ENCODE peak calls at places on chromosomes 13 and 19, in four cellular contexts. Q is H1, Z is SK-N-SH, U is HepG2. G is an unnamed sample.

GRCh38 chr13:66518068-66518467 is 712.1 kb downstream of the PCDH9 start:
- DNase-seq in U (no peak), Z (no peak), Q (no peak), G (no peak)

GRCh38 chr19:34664168-34664567 is 12.8 kb downstream of the SCGB2B2 start:
- DNase-seq in Q (no peak), Z (no peak), U (no peak), G (no peak)

GRCh38 chr13:113458218-113459065 is 5.2 kb upstream of the ADPRHL1 start:
- DNase-seq in Q (no peak), Z (peak; percentile 89), U (peak; percentile 13), G (no peak)

GRCh38 chr19:4120531-4120930 is 3.4 kb downstream of the MAP2K2 start:
- DNase-seq in Z (no peak), U (no peak), Q (no peak), G (no peak)

GRCh38 chr13:109273326-109273751 is 513.0 kb downstream of the IRS2 start:
- DNase-seq in Z (no peak), Q (no peak), U (no peak), G (no peak)

GRCh38 chr19:3723883-3724282 is 15.7 kb downstream of the TJP3 start:
- DNase-seq in Z (no peak), U (no peak), Q (no peak), G (no peak)

GRCh38 chr19:46404039-46404883 is 9.1 kb downstream of the CCDC8 start:
- DNase-seq in U (peak; percentile 69), Q (no peak), Z (no peak), G (no peak)

GRCh38 chr13:93172109-93172508 is 54.5 kb upstream of the GPC6 start:
- DNase-seq in U (peak; percentile 9), Q (no peak), Z (no peak), G (no peak)

GRCh38 chr19:16849168-16849567 is 20.0 kb downstream of the SIN3B start:
- DNase-seq in U (no peak), Z (no peak), Q (no peak), G (no peak)

GRCh38 chr19:4233282-4233853 is 4.0 kb downstream of the EBI3 start:
- DNase-seq in U (peak; percentile 45), Q (no peak), Z (peak; percentile 84), G (no peak)

GRCh38 chr19:35468637-35469036 is 20.6 kb downstream of the FFAR2 start:
- DNase-seq in Z (peak; percentile 45), U (peak; percentile 54), Q (no peak), G (peak; percentile 82)

GRCh38 chr13:44117351-44117750 is 237.6 kb downstream of the LACC1 start:
- DNase-seq in Q (no peak), Z (no peak), U (no peak), G (no peak)

GRCh38 chr13:90839061-90839460 is 508.4 kb upstream of the MIR17HG start:
- DNase-seq in U (no peak), Q (no peak), Z (no peak), G (no peak)

GRCh38 chr19:495440-496332 is 600 bp upstream of the MADCAM1 start:
- DNase-seq in Q (no peak), U (no peak), Z (peak; percentile 84), G (no peak)

GRCh38 chr19:35142531-35143230 is 374 bp upstream of the FXYD7 start:
- DNase-seq in U (no peak), Z (peak; percentile 91), Q (no peak), G (no peak)

GRCh38 chr13:74696148-74696922 is 562.1 kb upstream of the KLF12 start:
- DNase-seq in U (no peak), Q (no peak), Z (no peak), G (no peak)

GRCh38 chr19:17938092-17938845 is 5.5 kb downstream of the CCDC124 start:
- DNase-seq in Q (no peak), Z (peak; percentile 92), U (peak; percentile 46), G (no peak)

GRCh38 chr13:40230833-40231266 is 435.6 kb downstream of the FOXO1 start:
- DNase-seq in Z (no peak), U (no peak), Q (no peak), G (no peak)

GRCh38 chr13:104953588-104953987 is 1581.9 kb downstream of the EFNB2 start:
- DNase-seq in U (no peak), Z (peak; percentile 14), Q (no peak), G (no peak)

GRCh38 chr19:16777811-16778210 is 51.4 kb upstream of the SIN3B start:
- DNase-seq in Q (no peak), U (no peak), Z (no peak), G (no peak)

GRCh38 chr13:27972619-27972877 is 3.4 kb upstream of the CDX2 start:
- DNase-seq in Q (no peak), Z (no peak), U (no peak), G (no peak)

GRCh38 chr13:109156181-109156935 is 526.9 kb downstream of the MYO16 start:
- DNase-seq in Q (no peak), U (no peak), Z (no peak), G (no peak)

GRCh38 chr19:39409886-39410619 is 2.4 kb upstream of the PLEKHG2 start:
- DNase-seq in U (peak; percentile 25), Z (peak; percentile 73), Q (no peak), G (no peak)

GRCh38 chr13:43368003-43368402 is 344.6 kb downstream of the DNAJC15 start:
- DNase-seq in Q (no peak), Z (no peak), U (no peak), G (no peak)

GRCh38 chr13:99731747-99732146 is 230.5 kb downstream of the TM9SF2 start:
- DNase-seq in U (no peak), Q (no peak), Z (peak; percentile 42), G (no peak)

GRCh38 chr13:98851276-98851675 is 98.8 kb upstream of the SLC15A1 start:
- DNase-seq in Z (no peak), Q (no peak), U (no peak), G (no peak)

GRCh38 chr13:75324413-75324940 is 157.5 kb downstream of the TBC1D4 start:
- DNase-seq in Z (no peak), Q (no peak), U (no peak), G (no peak)

GRCh38 chr19:28185646-28186045 is 1027.3 kb downstream of the UQCRFS1 start:
- DNase-seq in U (no peak), Z (no peak), Q (no peak), G (no peak)

GRCh38 chr19:47107953-47108746 is 5.4 kb downstream of the ZC3H4 start:
- DNase-seq in U (no peak), Q (no peak), Z (no peak), G (no peak)

GRCh38 chr19:28537079-28537478 is 675.9 kb downstream of the UQCRFS1 start:
- DNase-seq in U (no peak), Z (no peak), Q (no peak), G (no peak)

GRCh38 chr13:74556002-74556551 is 421.9 kb upstream of the KLF12 start:
- DNase-seq in U (no peak), Q (no peak), Z (peak; percentile 43), G (no peak)

GRCh38 chr13:33610471-33611015 is 207.4 kb upstream of the RFC3 start:
- DNase-seq in Q (peak; percentile 36), Z (no peak), U (peak; percentile 95), G (no peak)

GRCh38 chr19:752652-753517 is 2.0 kb downstream of the MISP start:
- DNase-seq in Z (no peak), U (peak; percentile 92), Q (no peak), G (no peak)

GRCh38 chr13:44955421-44955820 is 33.9 kb downstream of the NUFIP1 start:
- DNase-seq in Z (no peak), U (no peak), Q (no peak), G (no peak)

GRCh38 chr19:33303791-33304759 is 1.7 kb upstream of the CEBPA start:
- DNase-seq in U (no peak), Z (no peak), Q (no peak), G (no peak)
- TF ChIP-seq TCF12 in U (no peak), Z (no peak), Q (no peak), G (no peak)

DNA sequence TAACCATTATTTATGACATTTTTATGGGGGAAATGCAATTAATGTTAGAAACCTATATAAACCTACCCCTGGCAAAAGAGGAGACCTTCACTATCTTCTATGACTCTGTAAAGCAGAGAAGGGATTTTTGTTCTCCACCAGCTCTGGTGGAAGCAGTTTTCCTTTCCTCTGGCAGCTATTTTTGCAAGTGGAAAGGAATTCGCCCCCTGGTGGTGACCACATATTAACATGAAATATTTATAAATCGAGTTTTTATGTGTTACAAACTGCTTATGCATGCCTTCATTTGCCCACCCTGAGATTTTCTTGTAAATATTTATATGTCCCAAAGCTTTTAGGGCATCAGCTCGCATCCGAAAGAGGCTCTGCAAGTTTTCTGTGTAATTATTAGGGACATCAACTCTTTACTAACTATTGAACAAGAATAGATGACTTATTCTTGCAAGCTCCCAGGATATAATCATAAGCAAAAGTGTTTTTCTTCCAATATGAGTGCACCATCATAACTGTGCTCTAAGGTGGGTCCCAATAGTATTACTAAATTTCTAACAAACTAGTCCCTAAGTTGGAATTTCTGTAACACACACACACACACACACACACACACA is 62.4 kb downstream of the SERTM1 start:
- DNase-seq in U (peak; percentile 35), Z (peak; percentile 37), Q (no peak), G (no peak)
- TF ChIP-seq TAF1 in U (no peak), Z (no peak), Q (no peak), G (no peak)

GRCh38 chr13:47100214-47100853 is 203.5 kb upstream of the HTR2A start:
- DNase-seq in Q (no peak), Z (peak; percentile 8), U (no peak), G (peak; percentile 45)
- TF ChIP-seq TCF12 in Q (no peak), Z (no peak), U (no peak), G (no peak)

GRCh38 chr19:12330340-12330739 is 3.1 kb downstream of the ZNF563 start:
- DNase-seq in Q (no peak), Z (no peak), U (peak; percentile 91), G (no peak)

GRCh38 chr19:12333162-12334159 is at the start of gene ZNF563:
- DNase-seq in Q (peak; percentile 93), U (peak; percentile 94), Z (peak; percentile 94), G (peak; percentile 93)

GRCh38 chr19:12325690-12326089 is 7.7 kb downstream of the ZNF563 start:
- DNase-seq in U (peak; percentile 75), Q (no peak), Z (no peak), G (no peak)

DNA sequence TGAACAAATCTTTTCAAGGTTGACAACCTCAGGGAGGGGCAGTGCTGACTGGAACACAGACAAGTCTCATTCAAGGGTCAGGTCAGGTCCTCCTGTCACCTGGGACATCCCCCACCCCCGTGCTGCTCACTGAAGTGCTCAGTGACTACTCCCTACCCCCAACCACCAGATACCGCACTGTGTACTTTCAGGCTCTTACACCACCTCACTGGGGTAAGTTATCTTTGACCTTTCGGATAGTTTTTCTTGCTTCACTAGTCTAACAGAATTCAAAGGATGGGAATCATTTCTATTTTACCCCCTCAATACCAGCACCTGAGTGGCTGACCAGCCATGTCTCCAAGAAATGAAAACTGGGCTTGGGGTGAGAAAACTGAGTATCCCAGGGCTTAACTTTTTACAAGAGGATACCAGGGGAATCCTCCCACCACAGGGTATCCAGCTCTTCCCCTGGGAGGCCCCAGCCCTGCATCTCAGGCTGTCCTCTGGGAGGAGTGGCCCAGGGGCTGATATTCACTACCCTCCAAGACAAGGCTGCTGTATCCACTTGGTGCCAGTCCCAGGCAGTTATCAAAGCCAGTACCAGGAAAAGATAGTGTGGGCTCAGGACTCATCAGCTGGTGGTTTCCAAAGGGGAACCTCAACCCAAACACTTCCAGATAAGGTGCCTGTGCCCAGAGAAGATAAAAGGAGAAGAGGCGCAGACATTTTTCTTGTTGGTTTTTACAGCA is 2.1 kb downstream of the ZNF563 start:
- DNase-seq in Q (no peak), Z (no peak), U (peak; percentile 96), G (peak; percentile 82)
- TF ChIP-seq TAF1 in Q (no peak), Z (no peak), U (no peak), G (peak; percentile 41)